ENCODE peak calls at places on chromosomes 16 and 17, in four cellular contexts. K is GM04504, Y is right atrium auricular region, F is NCI-H1105. G is an unnamed sample.
A peak's percentile ranks its signal among the peaks of the same experiment; 100 is the strongest.

GRCh38 chr17:32783602-32784001 is 93.3 kb downstream of the MYO1D start:
- DNase-seq in K (peak; percentile 41), F (peak; percentile 50), Y (no peak), G (peak; percentile 80)

GRCh38 chr16:23948949-23949392 is 113.2 kb downstream of the PRKCB start:
- DNase-seq in F (peak; percentile 30), K (no peak), Y (no peak), G (no peak)

GRCh38 chr17:78544876-78545755 is 32.1 kb downstream of the DNAH17 start:
- DNase-seq in K (no peak), F (no peak), Y (no peak), G (no peak)

GRCh38 chr16:81175325-81175891 is 63.1 kb upstream of the BCO1 start:
- DNase-seq in Y (no peak), K (peak; percentile 32), F (no peak), G (no peak)

GRCh38 chr17:35052780-35053179 is 10.7 kb downstream of the RFFL start:
- DNase-seq in K (no peak), Y (no peak), F (no peak), G (no peak)

GRCh38 chr17:81044764-81045589 is 10.0 kb downstream of the BAIAP2 start:
- DNase-seq in K (no peak), Y (peak; percentile 94), F (peak; percentile 57), G (no peak)

GRCh38 chr17:78284146-78284545 is 52.7 kb downstream of the TMEM235 start:
- DNase-seq in K (peak; percentile 43), Y (no peak), F (no peak), G (no peak)

GRCh38 chr17:42026821-42027539 is 7.1 kb downstream of the NKIRAS2 start:
- DNase-seq in Y (no peak), K (no peak), F (no peak), G (no peak)

GRCh38 chr17:49555495-49556018 is 20.1 kb upstream of the NXPH3 start:
- DNase-seq in K (no peak), Y (no peak), F (no peak), G (no peak)

GRCh38 chr17:41500131-41500911 is 5.1 kb downstream of the KRT13 start:
- DNase-seq in Y (no peak), F (no peak), K (peak; percentile 26), G (no peak)

GRCh38 chr16:30185141-30185682 is 1.8 kb downstream of the CORO1A start:
- DNase-seq in Y (no peak), K (no peak), F (no peak), G (peak; percentile 82)

GRCh38 chr17:27532269-27533067 is 76.2 kb downstream of the KSR1 start:
- DNase-seq in K (no peak), Y (peak; percentile 76), F (no peak), G (no peak)

GRCh38 chr17:7261377-7262191 is 694 bp downstream of the CLDN7 start:
- DNase-seq in K (no peak), F (no peak), Y (no peak), G (no peak)

GRCh38 chr16:69328854-69329316 is 1.5 kb downstream of the PDF start:
- DNase-seq in Y (no peak), K (no peak), F (no peak), G (peak; percentile 48)

GRCh38 chr17:338442-339192 is 14.0 kb downstream of the RPH3AL start:
- DNase-seq in F (no peak), Y (no peak), K (no peak), G (peak; percentile 33)

GRCh38 chr16:12426122-12426521 is 377.6 kb downstream of the CPPED1 start:
- DNase-seq in K (peak; percentile 24), F (no peak), Y (no peak), G (no peak)

GRCh38 chr17:40312131-40312731 is 3.3 kb downstream of the RARA start:
- DNase-seq in K (no peak), Y (no peak), F (no peak), G (no peak)

GRCh38 chr16:84194470-84195200 is 3.7 kb downstream of the ADAD2 start:
- DNase-seq in F (no peak), Y (no peak), K (no peak), G (peak; percentile 47)

GRCh38 chr17:63967953-63968352 is 4.8 kb downstream of the SCN4A start:
- DNase-seq in Y (no peak), F (no peak), K (no peak), G (no peak)

GRCh38 chr17:72826602-72827001 is 265.9 kb downstream of the SLC39A11 start:
- DNase-seq in K (no peak), F (no peak), Y (no peak), G (no peak)

GRCh38 chr17:45092932-45093430 is 31.9 kb downstream of the NMT1 start:
- DNase-seq in Y (peak; percentile 95), F (no peak), K (peak; percentile 98), G (no peak)

GRCh38 chr16:49855822-49856740 is at the start of gene ZNF423:
- DNase-seq in F (no peak), K (no peak), Y (no peak), G (no peak)

GRCh38 chr16:71758293-71758760 is 33.8 kb upstream of the PHLPP2 start:
- DNase-seq in F (no peak), Y (no peak), K (no peak), G (no peak)

G was measured in Karpas-422.